ENCODE peak calls at places on chromosomes 5 and 9, in nine cellular contexts. One of them, this sample, is unnamed. For H3K9me3, the result is how much of the 10 kb centered on the place peaks cover.

GRCh38 chr5:149730620-149731331 is 666 bp downstream of the PPARGC1B start:
- DNase-seq in suprapubic skin: no peak
- DNase-seq in uterus: peak
- DNase-seq in HCT116: no peak
- DNase-seq in body of pancreas: peak
- DNase-seq in A549: peak
- DNase-seq in tibial nerve: no peak
- DNase-seq in adrenal gland: peak
- DNase-seq in H1: peak
- DNase-seq in this sample: peak

GRCh38 chr9:68704804-68705635 is at the start of gene PIP5K1B:
- DNase-seq in suprapubic skin: peak
- DNase-seq in uterus: peak
- DNase-seq in HCT116: no peak
- DNase-seq in body of pancreas: peak
- DNase-seq in A549: peak
- DNase-seq in tibial nerve: no peak
- DNase-seq in adrenal gland: peak
- DNase-seq in H1: peak
- DNase-seq in this sample: peak

GRCh38 chr5:137370096-137370495 is 129.0 kb downstream of the SPOCK1 start:
- DNase-seq in suprapubic skin: no peak
- DNase-seq in uterus: no peak
- DNase-seq in HCT116: no peak
- DNase-seq in body of pancreas: no peak
- DNase-seq in A549: no peak
- DNase-seq in tibial nerve: no peak
- DNase-seq in adrenal gland: no peak
- DNase-seq in H1: no peak
- DNase-seq in this sample: no peak

GRCh38 chr5:111805071-111805470 is 48.1 kb upstream of the NREP start:
- DNase-seq in suprapubic skin: no peak
- DNase-seq in uterus: no peak
- DNase-seq in HCT116: no peak
- DNase-seq in body of pancreas: no peak
- DNase-seq in A549: no peak
- DNase-seq in tibial nerve: no peak
- DNase-seq in adrenal gland: no peak
- DNase-seq in H1: no peak
- DNase-seq in this sample: no peak

GRCh38 chr5:32074401-32074800 is 99.7 kb downstream of the GOLPH3 start:
- DNase-seq in suprapubic skin: peak
- DNase-seq in uterus: no peak
- DNase-seq in HCT116: no peak
- DNase-seq in body of pancreas: no peak
- DNase-seq in A549: no peak
- DNase-seq in tibial nerve: no peak
- DNase-seq in adrenal gland: no peak
- DNase-seq in H1: no peak
- DNase-seq in this sample: peak

GRCh38 chr5:14781106-14781505 is 90.5 kb downstream of the ANKH start:
- DNase-seq in suprapubic skin: no peak
- DNase-seq in uterus: no peak
- DNase-seq in HCT116: no peak
- DNase-seq in body of pancreas: no peak
- DNase-seq in A549: no peak
- DNase-seq in tibial nerve: no peak
- DNase-seq in adrenal gland: no peak
- DNase-seq in H1: no peak
- DNase-seq in this sample: no peak

GRCh38 chr5:72776684-72777083 is 39.8 kb upstream of the TNPO1 start:
- DNase-seq in suprapubic skin: no peak
- DNase-seq in uterus: no peak
- DNase-seq in HCT116: no peak
- DNase-seq in body of pancreas: no peak
- DNase-seq in A549: no peak
- DNase-seq in tibial nerve: no peak
- DNase-seq in adrenal gland: no peak
- DNase-seq in H1: no peak
- DNase-seq in this sample: no peak

GRCh38 chr5:145847499-145848497 is 12.7 kb upstream of the PRELID2 start:
- DNase-seq in suprapubic skin: no peak
- DNase-seq in uterus: no peak
- DNase-seq in HCT116: peak
- DNase-seq in body of pancreas: no peak
- DNase-seq in A549: peak
- DNase-seq in tibial nerve: no peak
- DNase-seq in adrenal gland: no peak
- DNase-seq in H1: no peak
- DNase-seq in this sample: no peak

GRCh38 chr9:124562328-124562727 is 55.1 kb upstream of the NR5A1 start:
- DNase-seq in suprapubic skin: no peak
- DNase-seq in uterus: no peak
- DNase-seq in HCT116: no peak
- DNase-seq in body of pancreas: peak
- DNase-seq in A549: no peak
- DNase-seq in tibial nerve: no peak
- DNase-seq in adrenal gland: peak
- DNase-seq in H1: no peak
- DNase-seq in this sample: no peak

GRCh38 chr5:160792732-160793454 is 59.1 kb downstream of the ATP10B start:
- DNase-seq in suprapubic skin: no peak
- DNase-seq in uterus: no peak
- DNase-seq in HCT116: no peak
- DNase-seq in body of pancreas: no peak
- DNase-seq in A549: no peak
- DNase-seq in tibial nerve: no peak
- DNase-seq in adrenal gland: no peak
- DNase-seq in H1: no peak
- DNase-seq in this sample: no peak

GRCh38 chr5:127941646-127942045 is 141.9 kb upstream of the SLC12A2 start:
- DNase-seq in suprapubic skin: no peak
- DNase-seq in uterus: no peak
- DNase-seq in HCT116: no peak
- DNase-seq in body of pancreas: no peak
- DNase-seq in A549: no peak
- DNase-seq in tibial nerve: no peak
- DNase-seq in adrenal gland: no peak
- DNase-seq in H1: no peak
- DNase-seq in this sample: no peak

GRCh38 chr9:121640076-121640475 is 11.4 kb upstream of the DAB2IP start:
- DNase-seq in suprapubic skin: no peak
- DNase-seq in uterus: peak
- DNase-seq in HCT116: no peak
- DNase-seq in body of pancreas: peak
- DNase-seq in A549: peak
- DNase-seq in tibial nerve: no peak
- DNase-seq in adrenal gland: peak
- DNase-seq in H1: peak
- DNase-seq in this sample: peak

GRCh38 chr5:143194713-143195112 is 208.8 kb downstream of the NR3C1 start:
- DNase-seq in suprapubic skin: no peak
- DNase-seq in uterus: no peak
- DNase-seq in HCT116: no peak
- DNase-seq in body of pancreas: no peak
- DNase-seq in A549: no peak
- DNase-seq in tibial nerve: no peak
- DNase-seq in adrenal gland: no peak
- DNase-seq in H1: no peak
- DNase-seq in this sample: no peak

GRCh38 chr5:128399111-128399510 is 138.9 kb downstream of the FBN2 start:
- DNase-seq in suprapubic skin: no peak
- DNase-seq in uterus: no peak
- DNase-seq in HCT116: no peak
- DNase-seq in body of pancreas: no peak
- DNase-seq in A549: no peak
- DNase-seq in tibial nerve: no peak
- DNase-seq in adrenal gland: no peak
- DNase-seq in H1: no peak
- DNase-seq in this sample: no peak

GRCh38 chr5:113062869-113063508 is 86.4 kb downstream of the DCP2 start:
- DNase-seq in suprapubic skin: no peak
- DNase-seq in uterus: no peak
- DNase-seq in HCT116: no peak
- DNase-seq in body of pancreas: no peak
- DNase-seq in A549: no peak
- DNase-seq in tibial nerve: no peak
- DNase-seq in adrenal gland: no peak
- DNase-seq in H1: no peak
- DNase-seq in this sample: no peak
- H3K27ac ChIP-seq in suprapubic skin: no peak
- H3K27ac ChIP-seq in uterus: no peak
- H3K27ac ChIP-seq in HCT116: no peak
- H3K27ac ChIP-seq in body of pancreas: no peak
- H3K27ac ChIP-seq in A549: no peak
- H3K27ac ChIP-seq in tibial nerve: peak
- H3K27ac ChIP-seq in adrenal gland: no peak
- H3K27ac ChIP-seq in H1: no peak
- H3K27ac ChIP-seq in this sample: no peak

DNA sequence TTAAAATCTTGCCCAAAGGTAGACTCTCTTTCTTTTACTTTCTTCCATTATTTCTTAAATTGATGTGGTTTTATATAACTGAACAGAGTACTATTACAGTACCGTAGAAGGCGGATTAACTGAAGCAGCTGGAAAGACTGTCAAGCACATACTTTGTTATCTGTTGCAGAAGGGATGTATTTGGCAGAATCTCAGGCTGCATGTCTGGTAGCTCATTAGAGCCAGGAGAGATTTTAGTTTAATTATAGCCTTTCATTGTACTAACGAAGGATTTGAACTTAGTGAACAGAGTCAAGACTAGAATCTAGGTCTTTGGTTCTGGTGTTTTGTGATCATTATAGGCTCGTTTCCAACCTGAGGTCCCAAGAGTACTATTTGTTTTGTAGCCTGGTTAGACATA is 20.6 kb downstream of the ZNF354C start:
- DNase-seq in suprapubic skin: no peak
- DNase-seq in uterus: no peak
- DNase-seq in HCT116: no peak
- DNase-seq in body of pancreas: no peak
- DNase-seq in A549: no peak
- DNase-seq in tibial nerve: no peak
- DNase-seq in adrenal gland: no peak
- DNase-seq in H1: no peak
- DNase-seq in this sample: no peak
- H3K9me3 ChIP-seq in suprapubic skin: half or more
- H3K9me3 ChIP-seq in uterus: half or more
- H3K9me3 ChIP-seq in HCT116: under half
- H3K9me3 ChIP-seq in body of pancreas: under half
- H3K9me3 ChIP-seq in A549: half or more
- H3K9me3 ChIP-seq in tibial nerve: under half
- H3K9me3 ChIP-seq in adrenal gland: under half
- H3K9me3 ChIP-seq in H1: half or more
- H3K9me3 ChIP-seq in this sample: under half

GRCh38 chr9:113289091-113289490 is 13.6 kb downstream of the PRPF4 start:
- DNase-seq in suprapubic skin: no peak
- DNase-seq in uterus: no peak
- DNase-seq in HCT116: no peak
- DNase-seq in body of pancreas: no peak
- DNase-seq in A549: no peak
- DNase-seq in tibial nerve: no peak
- DNase-seq in adrenal gland: no peak
- DNase-seq in H1: no peak
- DNase-seq in this sample: no peak

GRCh38 chr9:113298311-113298710 is 4.9 kb downstream of the RNF183 start:
- DNase-seq in suprapubic skin: no peak
- DNase-seq in uterus: no peak
- DNase-seq in HCT116: no peak
- DNase-seq in body of pancreas: no peak
- DNase-seq in A549: no peak
- DNase-seq in tibial nerve: no peak
- DNase-seq in adrenal gland: no peak
- DNase-seq in H1: no peak
- DNase-seq in this sample: no peak

GRCh38 chr9:113290052-113290607 is 13.0 kb downstream of the RNF183 start:
- DNase-seq in suprapubic skin: no peak
- DNase-seq in uterus: no peak
- DNase-seq in HCT116: no peak
- DNase-seq in body of pancreas: no peak
- DNase-seq in A549: no peak
- DNase-seq in tibial nerve: no peak
- DNase-seq in adrenal gland: no peak
- DNase-seq in H1: no peak
- DNase-seq in this sample: no peak

GRCh38 chr9:113296796-113297558 is 6.2 kb downstream of the RNF183 start:
- DNase-seq in suprapubic skin: no peak
- DNase-seq in uterus: no peak
- DNase-seq in HCT116: no peak
- DNase-seq in body of pancreas: no peak
- DNase-seq in A549: no peak
- DNase-seq in tibial nerve: no peak
- DNase-seq in adrenal gland: no peak
- DNase-seq in H1: no peak
- DNase-seq in this sample: no peak

GRCh38 chr9:113293285-113293874 is 9.8 kb downstream of the RNF183 start:
- DNase-seq in suprapubic skin: no peak
- DNase-seq in uterus: no peak
- DNase-seq in HCT116: no peak
- DNase-seq in body of pancreas: no peak
- DNase-seq in A549: no peak
- DNase-seq in tibial nerve: no peak
- DNase-seq in adrenal gland: no peak
- DNase-seq in H1: no peak
- DNase-seq in this sample: no peak
- TF ChIP-seq POLR2A in suprapubic skin: no peak
- TF ChIP-seq POLR2A in uterus: no peak
- TF ChIP-seq POLR2A in HCT116: no peak
- TF ChIP-seq POLR2A in body of pancreas: no peak
- TF ChIP-seq POLR2A in A549: no peak
- TF ChIP-seq POLR2A in tibial nerve: no peak
- TF ChIP-seq POLR2A in adrenal gland: no peak
- TF ChIP-seq POLR2A in H1: no peak
- TF ChIP-seq POLR2A in this sample: no peak

GRCh38 chr5:179862296-179862695 is 3.7 kb upstream of the MRNIP start:
- DNase-seq in suprapubic skin: no peak
- DNase-seq in uterus: no peak
- DNase-seq in HCT116: no peak
- DNase-seq in body of pancreas: no peak
- DNase-seq in A549: no peak
- DNase-seq in tibial nerve: no peak
- DNase-seq in adrenal gland: no peak
- DNase-seq in H1: no peak
- DNase-seq in this sample: no peak

GRCh38 chr5:179854356-179854755 is 4.3 kb downstream of the MRNIP start:
- DNase-seq in suprapubic skin: no peak
- DNase-seq in uterus: no peak
- DNase-seq in HCT116: no peak
- DNase-seq in body of pancreas: no peak
- DNase-seq in A549: no peak
- DNase-seq in tibial nerve: no peak
- DNase-seq in adrenal gland: no peak
- DNase-seq in H1: no peak
- DNase-seq in this sample: no peak

GRCh38 chr5:179860301-179860700 is 1.7 kb upstream of the MRNIP start:
- DNase-seq in suprapubic skin: no peak
- DNase-seq in uterus: no peak
- DNase-seq in HCT116: no peak
- DNase-seq in body of pancreas: no peak
- DNase-seq in A549: no peak
- DNase-seq in tibial nerve: no peak
- DNase-seq in adrenal gland: no peak
- DNase-seq in H1: no peak
- DNase-seq in this sample: no peak

GRCh38 chr5:179858586-179859427 is at the start of gene MRNIP:
- DNase-seq in suprapubic skin: peak
- DNase-seq in uterus: peak
- DNase-seq in HCT116: peak
- DNase-seq in body of pancreas: peak
- DNase-seq in A549: peak
- DNase-seq in tibial nerve: peak
- DNase-seq in adrenal gland: peak
- DNase-seq in H1: peak
- DNase-seq in this sample: peak

GRCh38 chr5:179858241-179858585 is 404 bp downstream of the MRNIP start:
- DNase-seq in suprapubic skin: no peak
- DNase-seq in uterus: no peak
- DNase-seq in HCT116: no peak
- DNase-seq in body of pancreas: peak
- DNase-seq in A549: no peak
- DNase-seq in tibial nerve: no peak
- DNase-seq in adrenal gland: peak
- DNase-seq in H1: peak
- DNase-seq in this sample: peak
- H3K27ac ChIP-seq in suprapubic skin: peak
- H3K27ac ChIP-seq in uterus: peak
- H3K27ac ChIP-seq in HCT116: peak
- H3K27ac ChIP-seq in body of pancreas: peak
- H3K27ac ChIP-seq in A549: peak
- H3K27ac ChIP-seq in tibial nerve: peak
- H3K27ac ChIP-seq in adrenal gland: peak
- H3K27ac ChIP-seq in H1: no peak
- H3K27ac ChIP-seq in this sample: no peak